ENCODE peak calls at places on chromosome 9, in ten cellular contexts. One of them, this sample, is unnamed.

GRCh38 chr9:24059651-24060050 is 233.6 kb upstream of the ELAVL2 start:
- DNase-seq in SK-N-SH: no peak
- DNase-seq in tibial artery: no peak
- DNase-seq in EL: no peak
- DNase-seq in activated naive CD8-positive, alpha-beta T cell treated with anti-CD3 and anti-CD28 coated beads for 36 hours: no peak
- DNase-seq in T-helper 2 cell: no peak
- DNase-seq in GDM1: no peak
- DNase-seq in DND-41: no peak
- DNase-seq in activated CD8-positive, alpha-beta memory T cell treated with anti-CD3 and anti-CD28 coated beads for 24 hours: no peak
- DNase-seq in left ventricle myocardium inferior: no peak
- DNase-seq in this sample: no peak

GRCh38 chr9:99030082-99030481 is 74.8 kb upstream of the TGFBR1 start:
- DNase-seq in SK-N-SH: no peak
- DNase-seq in tibial artery: no peak
- DNase-seq in EL: peak; percentile 95
- DNase-seq in activated naive CD8-positive, alpha-beta T cell treated with anti-CD3 and anti-CD28 coated beads for 36 hours: no peak
- DNase-seq in T-helper 2 cell: no peak
- DNase-seq in GDM1: no peak
- DNase-seq in DND-41: no peak
- DNase-seq in activated CD8-positive, alpha-beta memory T cell treated with anti-CD3 and anti-CD28 coated beads for 24 hours: peak; percentile 7
- DNase-seq in left ventricle myocardium inferior: no peak
- DNase-seq in this sample: peak; percentile 99

GRCh38 chr9:99809586-99810357 is 11.9 kb upstream of the NR4A3 start:
- DNase-seq in SK-N-SH: no peak
- DNase-seq in tibial artery: no peak
- DNase-seq in EL: no peak
- DNase-seq in activated naive CD8-positive, alpha-beta T cell treated with anti-CD3 and anti-CD28 coated beads for 36 hours: no peak
- DNase-seq in T-helper 2 cell: no peak
- DNase-seq in GDM1: no peak
- DNase-seq in DND-41: no peak
- DNase-seq in activated CD8-positive, alpha-beta memory T cell treated with anti-CD3 and anti-CD28 coated beads for 24 hours: no peak
- DNase-seq in left ventricle myocardium inferior: no peak
- DNase-seq in this sample: no peak

GRCh38 chr9:78601957-78602565 is 305.1 kb downstream of the PSAT1 start:
- DNase-seq in SK-N-SH: peak; percentile 30
- DNase-seq in tibial artery: no peak
- DNase-seq in EL: peak; percentile 77
- DNase-seq in activated naive CD8-positive, alpha-beta T cell treated with anti-CD3 and anti-CD28 coated beads for 36 hours: no peak
- DNase-seq in T-helper 2 cell: no peak
- DNase-seq in GDM1: no peak
- DNase-seq in DND-41: peak; percentile 21
- DNase-seq in activated CD8-positive, alpha-beta memory T cell treated with anti-CD3 and anti-CD28 coated beads for 24 hours: no peak
- DNase-seq in left ventricle myocardium inferior: no peak
- DNase-seq in this sample: no peak

GRCh38 chr9:20462410-20462809 is 159.9 kb downstream of the MLLT3 start:
- DNase-seq in SK-N-SH: no peak
- DNase-seq in tibial artery: no peak
- DNase-seq in EL: no peak
- DNase-seq in activated naive CD8-positive, alpha-beta T cell treated with anti-CD3 and anti-CD28 coated beads for 36 hours: no peak
- DNase-seq in T-helper 2 cell: no peak
- DNase-seq in GDM1: no peak
- DNase-seq in DND-41: no peak
- DNase-seq in activated CD8-positive, alpha-beta memory T cell treated with anti-CD3 and anti-CD28 coated beads for 24 hours: no peak
- DNase-seq in left ventricle myocardium inferior: no peak
- DNase-seq in this sample: no peak

GRCh38 chr9:134375011-134375390 is 48.7 kb downstream of the RXRA start:
- DNase-seq in SK-N-SH: no peak
- DNase-seq in tibial artery: peak; percentile 57
- DNase-seq in EL: no peak
- DNase-seq in activated naive CD8-positive, alpha-beta T cell treated with anti-CD3 and anti-CD28 coated beads for 36 hours: no peak
- DNase-seq in T-helper 2 cell: no peak
- DNase-seq in GDM1: no peak
- DNase-seq in DND-41: no peak
- DNase-seq in activated CD8-positive, alpha-beta memory T cell treated with anti-CD3 and anti-CD28 coated beads for 24 hours: no peak
- DNase-seq in left ventricle myocardium inferior: peak; percentile 78
- DNase-seq in this sample: no peak

GRCh38 chr9:89750117-89750551 is 145.3 kb downstream of the GADD45G start:
- DNase-seq in SK-N-SH: peak; percentile 71
- DNase-seq in tibial artery: no peak
- DNase-seq in EL: no peak
- DNase-seq in activated naive CD8-positive, alpha-beta T cell treated with anti-CD3 and anti-CD28 coated beads for 36 hours: no peak
- DNase-seq in T-helper 2 cell: no peak
- DNase-seq in GDM1: no peak
- DNase-seq in DND-41: no peak
- DNase-seq in activated CD8-positive, alpha-beta memory T cell treated with anti-CD3 and anti-CD28 coated beads for 24 hours: no peak
- DNase-seq in left ventricle myocardium inferior: peak; percentile 75
- DNase-seq in this sample: no peak

GRCh38 chr9:136607334-136607919 is 55.3 kb upstream of the EGFL7 start:
- DNase-seq in SK-N-SH: no peak
- DNase-seq in tibial artery: no peak
- DNase-seq in EL: no peak
- DNase-seq in activated naive CD8-positive, alpha-beta T cell treated with anti-CD3 and anti-CD28 coated beads for 36 hours: no peak
- DNase-seq in T-helper 2 cell: no peak
- DNase-seq in GDM1: no peak
- DNase-seq in DND-41: no peak
- DNase-seq in activated CD8-positive, alpha-beta memory T cell treated with anti-CD3 and anti-CD28 coated beads for 24 hours: no peak
- DNase-seq in left ventricle myocardium inferior: no peak
- DNase-seq in this sample: no peak